ENCODE peak calls at places on chromosomes 3 and 15, in ten cellular contexts. One of them, this sample, is unnamed.

GRCh38 chr15:60228619-60229018 is 169.2 kb downstream of the ANXA2 start:
- DNase-seq in bronchial epithelial cell: no peak
- DNase-seq in body of pancreas: no peak
- DNase-seq in AG09309: no peak
- DNase-seq in CD4-positive, alpha-beta memory T cell: no peak
- DNase-seq in ovary: no peak
- DNase-seq in MM.1S: peak; percentile 67
- DNase-seq in skeletal muscle cell: no peak
- DNase-seq in breast epithelium: no peak
- DNase-seq in hepatocyte: no peak
- DNase-seq in this sample: no peak

GRCh38 chr15:57640935-57641682 is 49.4 kb downstream of the MYZAP start:
- DNase-seq in bronchial epithelial cell: peak; percentile 30
- DNase-seq in body of pancreas: peak; percentile 31
- DNase-seq in AG09309: peak; percentile 1
- DNase-seq in CD4-positive, alpha-beta memory T cell: peak; percentile 4
- DNase-seq in ovary: no peak
- DNase-seq in MM.1S: peak; percentile 46
- DNase-seq in skeletal muscle cell: peak; percentile 3
- DNase-seq in breast epithelium: no peak
- DNase-seq in hepatocyte: peak; percentile 52
- DNase-seq in this sample: peak; percentile 57

GRCh38 chr3:16461463-16462245 is 51.8 kb downstream of the RFTN1 start:
- DNase-seq in bronchial epithelial cell: no peak
- DNase-seq in body of pancreas: no peak
- DNase-seq in AG09309: no peak
- DNase-seq in CD4-positive, alpha-beta memory T cell: no peak
- DNase-seq in ovary: no peak
- DNase-seq in MM.1S: no peak
- DNase-seq in skeletal muscle cell: no peak
- DNase-seq in breast epithelium: no peak
- DNase-seq in hepatocyte: no peak
- DNase-seq in this sample: no peak

GRCh38 chr3:52388348-52388821 is 56.5 kb downstream of the SEMA3G start:
- DNase-seq in bronchial epithelial cell: no peak
- DNase-seq in body of pancreas: no peak
- DNase-seq in AG09309: no peak
- DNase-seq in CD4-positive, alpha-beta memory T cell: no peak
- DNase-seq in ovary: no peak
- DNase-seq in MM.1S: no peak
- DNase-seq in skeletal muscle cell: no peak
- DNase-seq in breast epithelium: no peak
- DNase-seq in hepatocyte: no peak
- DNase-seq in this sample: no peak

GRCh38 chr15:63442080-63442479 is 60.4 kb upstream of the CA12 start:
- DNase-seq in bronchial epithelial cell: no peak
- DNase-seq in body of pancreas: no peak
- DNase-seq in AG09309: no peak
- DNase-seq in CD4-positive, alpha-beta memory T cell: no peak
- DNase-seq in ovary: no peak
- DNase-seq in MM.1S: no peak
- DNase-seq in skeletal muscle cell: no peak
- DNase-seq in breast epithelium: no peak
- DNase-seq in hepatocyte: no peak
- DNase-seq in this sample: no peak

GRCh38 chr15:98123834-98124233 is 163.3 kb downstream of the ARRDC4 start:
- DNase-seq in bronchial epithelial cell: peak; percentile 86
- DNase-seq in body of pancreas: no peak
- DNase-seq in AG09309: no peak
- DNase-seq in CD4-positive, alpha-beta memory T cell: no peak
- DNase-seq in ovary: no peak
- DNase-seq in MM.1S: no peak
- DNase-seq in skeletal muscle cell: no peak
- DNase-seq in breast epithelium: no peak
- DNase-seq in hepatocyte: no peak
- DNase-seq in this sample: no peak

GRCh38 chr3:181782306-181782924 is 70.7 kb downstream of the SOX2 start:
- DNase-seq in bronchial epithelial cell: peak; percentile 69
- DNase-seq in body of pancreas: no peak
- DNase-seq in AG09309: no peak
- DNase-seq in CD4-positive, alpha-beta memory T cell: no peak
- DNase-seq in ovary: no peak
- DNase-seq in MM.1S: no peak
- DNase-seq in skeletal muscle cell: peak; percentile 20
- DNase-seq in breast epithelium: no peak
- DNase-seq in hepatocyte: peak; percentile 20
- DNase-seq in this sample: no peak

GRCh38 chr3:120985242-120985641 is 77.2 kb downstream of the STXBP5L start:
- DNase-seq in bronchial epithelial cell: no peak
- DNase-seq in body of pancreas: no peak
- DNase-seq in AG09309: no peak
- DNase-seq in CD4-positive, alpha-beta memory T cell: no peak
- DNase-seq in ovary: no peak
- DNase-seq in MM.1S: no peak
- DNase-seq in skeletal muscle cell: no peak
- DNase-seq in breast epithelium: no peak
- DNase-seq in hepatocyte: no peak
- DNase-seq in this sample: no peak

GRCh38 chr15:57017024-57017423 is 98.6 kb downstream of the TCF12 start:
- DNase-seq in bronchial epithelial cell: no peak
- DNase-seq in body of pancreas: no peak
- DNase-seq in AG09309: no peak
- DNase-seq in CD4-positive, alpha-beta memory T cell: no peak
- DNase-seq in ovary: no peak
- DNase-seq in MM.1S: no peak
- DNase-seq in skeletal muscle cell: no peak
- DNase-seq in breast epithelium: no peak
- DNase-seq in hepatocyte: no peak
- DNase-seq in this sample: peak; percentile 52

GRCh38 chr15:42157981-42158765 is 1.7 kb upstream of the PLA2G4F start:
- DNase-seq in bronchial epithelial cell: peak; percentile 57
- DNase-seq in body of pancreas: no peak
- DNase-seq in AG09309: peak; percentile 35
- DNase-seq in CD4-positive, alpha-beta memory T cell: no peak
- DNase-seq in ovary: no peak
- DNase-seq in MM.1S: no peak
- DNase-seq in skeletal muscle cell: peak; percentile 24
- DNase-seq in breast epithelium: no peak
- DNase-seq in hepatocyte: no peak
- DNase-seq in this sample: no peak

GRCh38 chr15:24916305-24917009 is 38.3 kb upstream of the SNRPN start:
- DNase-seq in bronchial epithelial cell: no peak
- DNase-seq in body of pancreas: no peak
- DNase-seq in AG09309: no peak
- DNase-seq in CD4-positive, alpha-beta memory T cell: peak; percentile 6
- DNase-seq in ovary: no peak
- DNase-seq in MM.1S: peak; percentile 26
- DNase-seq in skeletal muscle cell: no peak
- DNase-seq in breast epithelium: no peak
- DNase-seq in hepatocyte: no peak
- DNase-seq in this sample: peak; percentile 98

GRCh38 chr15:62644874-62645755 is 397.4 kb upstream of the TPM1 start:
- DNase-seq in bronchial epithelial cell: no peak
- DNase-seq in body of pancreas: no peak
- DNase-seq in AG09309: no peak
- DNase-seq in CD4-positive, alpha-beta memory T cell: no peak
- DNase-seq in ovary: no peak
- DNase-seq in MM.1S: no peak
- DNase-seq in skeletal muscle cell: peak; percentile 51
- DNase-seq in breast epithelium: no peak
- DNase-seq in hepatocyte: no peak
- DNase-seq in this sample: no peak

GRCh38 chr15:78840661-78841060 is 29.4 kb upstream of the ADAMTS7 start:
- DNase-seq in bronchial epithelial cell: peak; percentile 19
- DNase-seq in body of pancreas: no peak
- DNase-seq in AG09309: no peak
- DNase-seq in CD4-positive, alpha-beta memory T cell: no peak
- DNase-seq in ovary: no peak
- DNase-seq in MM.1S: no peak
- DNase-seq in skeletal muscle cell: no peak
- DNase-seq in breast epithelium: no peak
- DNase-seq in hepatocyte: no peak
- DNase-seq in this sample: no peak

DNA sequence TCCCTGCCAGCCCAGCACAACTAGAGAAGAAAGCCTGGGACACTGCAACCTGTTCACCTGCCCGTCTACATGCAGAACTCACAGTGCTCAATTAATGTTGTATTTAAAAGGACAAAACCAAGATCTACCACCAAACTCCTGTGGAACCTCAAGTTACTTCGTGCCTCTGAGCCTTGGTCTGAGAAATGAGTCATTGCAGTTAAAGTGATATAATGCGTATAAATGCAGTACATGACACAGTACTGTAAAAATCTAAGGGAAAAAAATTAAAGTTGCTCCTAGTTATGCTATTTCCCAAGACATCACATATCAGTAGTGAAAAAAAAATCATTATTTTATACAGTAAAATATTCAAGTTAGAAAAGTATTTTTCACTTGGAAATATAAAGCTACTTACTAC is 138.9 kb downstream of the ZIC4 start:
- DNase-seq in bronchial epithelial cell: no peak
- DNase-seq in body of pancreas: no peak
- DNase-seq in AG09309: no peak
- DNase-seq in CD4-positive, alpha-beta memory T cell: no peak
- DNase-seq in ovary: no peak
- DNase-seq in MM.1S: no peak
- DNase-seq in skeletal muscle cell: no peak
- DNase-seq in breast epithelium: no peak
- DNase-seq in hepatocyte: no peak
- DNase-seq in this sample: no peak
- H3K4me3 ChIP-seq in bronchial epithelial cell: no peak overlapping the region
- H3K4me3 ChIP-seq in body of pancreas: no peak overlapping the region
- H3K4me3 ChIP-seq in AG09309: no peak overlapping the region
- H3K4me3 ChIP-seq in CD4-positive, alpha-beta memory T cell: no peak overlapping the region
- H3K4me3 ChIP-seq in ovary: no peak overlapping the region
- H3K4me3 ChIP-seq in MM.1S: no peak overlapping the region
- H3K4me3 ChIP-seq in skeletal muscle cell: no peak overlapping the region
- H3K4me3 ChIP-seq in breast epithelium: no peak overlapping the region
- H3K4me3 ChIP-seq in hepatocyte: no peak overlapping the region
- H3K4me3 ChIP-seq in this sample: no peak overlapping the region

DNA sequence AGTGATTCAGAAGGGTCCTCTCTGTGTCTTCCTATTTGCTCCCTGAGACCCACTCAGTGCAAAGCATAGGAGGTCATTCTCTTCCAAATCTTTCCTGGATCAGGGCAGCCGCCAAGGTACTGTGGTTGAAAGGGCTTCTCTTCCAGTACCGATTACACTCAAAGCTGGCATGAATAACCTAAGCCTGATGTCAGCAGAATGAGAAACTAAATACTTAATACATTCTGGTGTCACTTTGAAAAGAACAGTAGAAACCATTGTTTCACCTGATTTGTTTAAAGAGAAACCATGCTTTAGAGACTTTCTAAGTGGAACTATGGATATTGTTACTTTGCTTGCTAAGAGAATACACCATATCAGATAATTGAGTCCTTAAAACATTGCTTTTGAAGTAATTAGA is 50.2 kb downstream of the PDHB start:
- DNase-seq in bronchial epithelial cell: peak; percentile 29
- DNase-seq in body of pancreas: no peak
- DNase-seq in AG09309: no peak
- DNase-seq in CD4-positive, alpha-beta memory T cell: no peak
- DNase-seq in ovary: no peak
- DNase-seq in MM.1S: no peak
- DNase-seq in skeletal muscle cell: no peak
- DNase-seq in breast epithelium: no peak
- DNase-seq in hepatocyte: no peak
- DNase-seq in this sample: no peak
- H3K4me3 ChIP-seq in bronchial epithelial cell: no peak overlapping the region
- H3K4me3 ChIP-seq in body of pancreas: no peak overlapping the region
- H3K4me3 ChIP-seq in AG09309: no peak overlapping the region
- H3K4me3 ChIP-seq in CD4-positive, alpha-beta memory T cell: no peak overlapping the region
- H3K4me3 ChIP-seq in ovary: no peak overlapping the region
- H3K4me3 ChIP-seq in MM.1S: no peak overlapping the region
- H3K4me3 ChIP-seq in skeletal muscle cell: no peak overlapping the region
- H3K4me3 ChIP-seq in breast epithelium: no peak overlapping the region
- H3K4me3 ChIP-seq in hepatocyte: no peak overlapping the region
- H3K4me3 ChIP-seq in this sample: no peak overlapping the region

GRCh38 chr3:73493543-73494314 is 131.0 kb downstream of the PDZRN3 start:
- DNase-seq in bronchial epithelial cell: no peak
- DNase-seq in body of pancreas: peak; percentile 22
- DNase-seq in AG09309: peak; percentile 42
- DNase-seq in CD4-positive, alpha-beta memory T cell: no peak
- DNase-seq in ovary: no peak
- DNase-seq in MM.1S: no peak
- DNase-seq in skeletal muscle cell: no peak
- DNase-seq in breast epithelium: no peak
- DNase-seq in hepatocyte: no peak
- DNase-seq in this sample: no peak

GRCh38 chr3:73484656-73485248 is 140.0 kb downstream of the PDZRN3 start:
- DNase-seq in bronchial epithelial cell: no peak
- DNase-seq in body of pancreas: no peak
- DNase-seq in AG09309: no peak
- DNase-seq in CD4-positive, alpha-beta memory T cell: no peak
- DNase-seq in ovary: no peak
- DNase-seq in MM.1S: peak; percentile 79
- DNase-seq in skeletal muscle cell: no peak
- DNase-seq in breast epithelium: no peak
- DNase-seq in hepatocyte: no peak
- DNase-seq in this sample: no peak

GRCh38 chr3:73485877-73486311 is 138.8 kb downstream of the PDZRN3 start:
- DNase-seq in bronchial epithelial cell: no peak
- DNase-seq in body of pancreas: no peak
- DNase-seq in AG09309: no peak
- DNase-seq in CD4-positive, alpha-beta memory T cell: no peak
- DNase-seq in ovary: no peak
- DNase-seq in MM.1S: no peak
- DNase-seq in skeletal muscle cell: no peak
- DNase-seq in breast epithelium: no peak
- DNase-seq in hepatocyte: no peak
- DNase-seq in this sample: no peak

GRCh38 chr3:73490453-73491311 is 134.1 kb downstream of the PDZRN3 start:
- DNase-seq in bronchial epithelial cell: no peak
- DNase-seq in body of pancreas: peak; percentile 73
- DNase-seq in AG09309: no peak
- DNase-seq in CD4-positive, alpha-beta memory T cell: no peak
- DNase-seq in ovary: peak; percentile 84
- DNase-seq in MM.1S: no peak
- DNase-seq in skeletal muscle cell: peak; percentile 84
- DNase-seq in breast epithelium: no peak
- DNase-seq in hepatocyte: no peak
- DNase-seq in this sample: no peak
- H3K4me3 ChIP-seq in bronchial epithelial cell: no peak overlapping the region
- H3K4me3 ChIP-seq in body of pancreas: no peak overlapping the region
- H3K4me3 ChIP-seq in AG09309: no peak overlapping the region
- H3K4me3 ChIP-seq in CD4-positive, alpha-beta memory T cell: no peak overlapping the region
- H3K4me3 ChIP-seq in ovary: no peak overlapping the region
- H3K4me3 ChIP-seq in MM.1S: no peak overlapping the region
- H3K4me3 ChIP-seq in skeletal muscle cell: no peak overlapping the region
- H3K4me3 ChIP-seq in breast epithelium: no peak overlapping the region
- H3K4me3 ChIP-seq in hepatocyte: no peak overlapping the region
- H3K4me3 ChIP-seq in this sample: no peak overlapping the region

DNA sequence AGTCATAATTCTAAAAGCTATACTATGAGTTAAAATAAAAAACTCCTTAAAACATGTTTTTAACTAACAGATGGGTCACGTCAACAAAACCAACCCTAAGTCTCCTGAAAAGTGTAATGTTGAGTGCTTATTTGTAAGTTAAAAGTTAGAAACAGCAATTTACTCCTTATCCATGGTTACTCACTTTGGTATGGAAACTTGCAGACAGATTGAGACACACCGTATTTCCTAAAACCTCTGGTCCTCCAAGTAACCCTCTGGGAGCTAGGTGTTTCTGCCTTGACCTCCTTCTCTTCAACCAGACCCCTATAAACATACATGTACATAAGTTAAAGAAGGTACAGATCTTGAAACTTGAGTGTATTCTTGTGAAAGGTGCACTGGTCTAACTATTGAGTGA is 3.1 kb downstream of the COL8A1 start:
- DNase-seq in bronchial epithelial cell: no peak
- DNase-seq in body of pancreas: no peak
- DNase-seq in AG09309: no peak
- DNase-seq in CD4-positive, alpha-beta memory T cell: no peak
- DNase-seq in ovary: no peak
- DNase-seq in MM.1S: no peak
- DNase-seq in skeletal muscle cell: no peak
- DNase-seq in breast epithelium: no peak
- DNase-seq in hepatocyte: no peak
- DNase-seq in this sample: no peak
- H3K4me3 ChIP-seq in bronchial epithelial cell: no peak overlapping the region
- H3K4me3 ChIP-seq in body of pancreas: no peak overlapping the region
- H3K4me3 ChIP-seq in AG09309: peak overlapping the region; percentile 63
- H3K4me3 ChIP-seq in CD4-positive, alpha-beta memory T cell: no peak overlapping the region
- H3K4me3 ChIP-seq in ovary: no peak overlapping the region
- H3K4me3 ChIP-seq in MM.1S: no peak overlapping the region
- H3K4me3 ChIP-seq in skeletal muscle cell: no peak overlapping the region
- H3K4me3 ChIP-seq in breast epithelium: no peak overlapping the region
- H3K4me3 ChIP-seq in hepatocyte: no peak overlapping the region
- H3K4me3 ChIP-seq in this sample: no peak overlapping the region

This sample was measured in Jurkat, Clone E6-1.